ENCODE peak calls at places on chromosomes 3 and 15, in four cellular contexts. S is H9, R is left ventricle myocardium inferior, D is mesenchymal stem cell. Y is an unnamed sample.
A peak's percentile ranks its signal among the peaks of the same experiment; 100 is the strongest.

GRCh38 chr15:75229191-75230015 is 27.7 kb downstream of the C15orf39 start:
- DNase-seq in R (no peak), S (no peak), D (peak; percentile 38), Y (no peak)

GRCh38 chr3:192354687-192355086 is 372.7 kb downstream of the FGF12 start:
- DNase-seq in R (no peak), S (no peak), D (no peak), Y (no peak)

GRCh38 chr3:170632780-170633179 is 46.9 kb upstream of the SLC7A14 start:
- DNase-seq in S (no peak), R (no peak), D (no peak), Y (no peak)

GRCh38 chr15:56871180-56871579 is 47.3 kb upstream of the TCF12 start:
- DNase-seq in S (no peak), D (peak; percentile 78), R (no peak), Y (peak; percentile 18)

GRCh38 chr15:89374116-89375004 is 39.7 kb upstream of the POLG start:
- DNase-seq in S (no peak), R (no peak), D (no peak), Y (peak; percentile 51)

GRCh38 chr3:152296990-152297389 is 28.3 kb downstream of the MBNL1 start:
- DNase-seq in R (no peak), S (no peak), D (no peak), Y (no peak)

GRCh38 chr3:161576733-161577510 is 80.3 kb downstream of the OTOL1 start:
- DNase-seq in R (no peak), D (no peak), S (no peak), Y (no peak)

GRCh38 chr3:138933981-138934691 is 12.8 kb downstream of the FOXL2 start:
- DNase-seq in S (no peak), R (no peak), D (no peak), Y (no peak)

GRCh38 chr15:66864086-66864830 is 162.2 kb downstream of the SMAD6 start:
- DNase-seq in R (no peak), S (peak; percentile 24), D (no peak), Y (no peak)

GRCh38 chr3:50336452-50337174 is 4.0 kb downstream of the RASSF1 start:
- DNase-seq in R (no peak), S (no peak), D (no peak), Y (peak; percentile 41)

GRCh38 chr3:73547427-73548036 is 77.2 kb downstream of the PDZRN3 start:
- DNase-seq in S (no peak), R (no peak), D (peak; percentile 73), Y (peak; percentile 29)

GRCh38 chr15:36004891-36005508 is 459.0 kb upstream of the DPH6 start:
- DNase-seq in D (no peak), R (no peak), S (no peak), Y (no peak)

GRCh38 chr15:101062471-101063171 is 143.5 kb downstream of the LRRK1 start:
- DNase-seq in R (no peak), D (no peak), S (peak; percentile 82), Y (peak; percentile 54)

GRCh38 chr15:83318861-83319415 is 34.5 kb upstream of the BNC1 start:
- DNase-seq in D (no peak), R (no peak), S (no peak), Y (no peak)

GRCh38 chr15:101198820-101199219 is 53.0 kb downstream of the CHSY1 start:
- DNase-seq in D (peak; percentile 62), R (no peak), S (no peak), Y (peak; percentile 24)

GRCh38 chr3:55622116-55622515 is 135.0 kb upstream of the WNT5A start:
- DNase-seq in R (no peak), D (peak; percentile 73), S (no peak), Y (no peak)

GRCh38 chr3:64225695-64226499 is 631 bp upstream of the PRICKLE2 start:
- DNase-seq in R (no peak), S (no peak), D (peak; percentile 59), Y (peak; percentile 44)

GRCh38 chr3:197417451-197417850 is 119.0 kb upstream of the DLG1 start:
- DNase-seq in S (no peak), R (no peak), D (peak; percentile 38), Y (no peak)

GRCh38 chr15:60899322-60899966 is 329.7 kb downstream of the RORA start:
- DNase-seq in S (no peak), D (no peak), R (no peak), Y (no peak)

GRCh38 chr15:67359431-67360082 is 105.0 kb downstream of the IQCH start:
- DNase-seq in S (no peak), D (no peak), R (no peak), Y (no peak)

GRCh38 chr3:98733055-98733777 is 29.9 kb upstream of the ST3GAL6 start:
- DNase-seq in R (peak; percentile 39), D (peak; percentile 56), S (no peak), Y (no peak)

GRCh38 chr3:120160050-120160449 is 65.8 kb upstream of the GSK3B start:
- DNase-seq in R (peak; percentile 56), S (no peak), D (peak; percentile 95), Y (peak; percentile 30)

GRCh38 chr3:26369133-26369532 is 253.4 kb upstream of the LRRC3B start:
- DNase-seq in D (no peak), R (no peak), S (peak; percentile 73), Y (peak; percentile 49)

GRCh38 chr3:128270559-128271492 is 117.5 kb downstream of the EEFSEC start:
- DNase-seq in S (peak; percentile 60), R (no peak), D (no peak), Y (peak; percentile 76)

GRCh38 chr15:59271595-59272201 is 65.1 kb downstream of the LDHAL6B start:
- DNase-seq in R (no peak), S (no peak), D (no peak), Y (no peak)

GRCh38 chr15:66766282-66767228 is 64.5 kb downstream of the SMAD6 start:
- DNase-seq in S (no peak), D (peak; percentile 60), R (no peak), Y (no peak)

GRCh38 chr3:122247825-122248185 is 64.3 kb downstream of the CASR start:
- DNase-seq in D (no peak), S (no peak), R (no peak), Y (no peak)

GRCh38 chr3:58588030-58588614 is 10.9 kb upstream of the FAM107A start:
- DNase-seq in R (no peak), S (peak; percentile 64), D (peak; percentile 51), Y (peak; percentile 88)

GRCh38 chr3:5188419-5189405 is 1.2 kb downstream of the EDEM1 start:
- DNase-seq in R (no peak), S (peak; percentile 37), D (peak; percentile 60), Y (peak; percentile 49)

GRCh38 chr3:182800508-182800907 is 7.2 kb downstream of the ATP11B start:
- DNase-seq in R (no peak), D (no peak), S (no peak), Y (no peak)
- H3K4me1 ChIP-seq in R (peaks cover 56% of the 10 kb centered on the region), D (peaks cover 2% of the 10 kb centered on the region), S (no peaks in the 10 kb centered on the region), Y (peaks cover 8% of the 10 kb centered on the region)

DNA sequence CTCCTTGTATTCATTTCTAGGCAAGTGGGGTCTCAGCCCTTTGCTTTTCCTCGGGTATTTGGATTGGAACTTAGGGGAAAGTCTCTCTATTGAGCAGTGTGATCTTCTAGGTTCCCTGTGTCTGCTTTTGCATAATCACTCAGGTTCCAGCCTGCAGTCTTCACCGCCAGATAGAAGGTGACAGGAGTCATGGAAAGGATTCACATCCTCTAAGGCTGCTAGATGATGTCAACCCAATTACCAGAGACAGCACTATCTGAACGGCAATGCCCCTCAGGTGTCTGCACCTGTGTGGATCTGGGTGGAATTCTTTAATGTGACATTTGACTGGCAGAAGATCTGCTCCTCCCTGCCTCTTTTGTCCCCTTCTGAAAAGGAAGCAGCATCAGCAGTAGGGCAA is 177.7 kb downstream of the P3H2 start:
- DNase-seq in S (no peak), D (no peak), R (no peak), Y (no peak)
- H3K4me1 ChIP-seq in S (no peaks in the 10 kb centered on the region), D (peaks cover 7% of the 10 kb centered on the region), R (no peaks in the 10 kb centered on the region), Y (no peaks in the 10 kb centered on the region)

GRCh38 chr3:177108648-177109047 is 88.6 kb downstream of the TBL1XR1 start:
- DNase-seq in D (no peak), S (no peak), R (no peak), Y (no peak)
- H3K4me1 ChIP-seq in D (peaks cover 10% of the 10 kb centered on the region), S (peaks cover 7% of the 10 kb centered on the region), R (peaks cover 78% of the 10 kb centered on the region), Y (peaks cover 70% of the 10 kb centered on the region)

DNA sequence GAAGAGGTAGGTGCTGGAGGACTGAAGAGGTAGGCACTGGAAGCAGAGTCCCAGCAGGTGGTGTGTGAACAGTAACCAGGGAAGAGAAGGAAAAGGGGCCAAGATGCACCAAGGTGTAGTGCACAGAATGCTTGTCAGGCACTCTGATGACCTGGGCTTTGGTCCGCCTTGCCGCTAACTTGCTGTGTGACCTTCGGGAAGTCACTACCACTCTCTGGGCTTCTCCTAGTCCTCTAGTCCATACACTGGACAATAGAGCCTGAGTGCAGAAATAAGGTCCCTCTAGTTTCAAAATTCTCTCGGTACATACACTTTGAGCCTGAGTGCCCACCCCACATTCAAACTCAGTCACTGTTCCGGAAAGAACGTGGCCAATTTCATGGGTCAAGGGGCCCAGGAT is 24.1 kb downstream of the ANP32A start:
- DNase-seq in S (no peak), D (no peak), R (no peak), Y (no peak)
- H3K4me1 ChIP-seq in S (peaks cover 28% of the 10 kb centered on the region), D (peaks cover 32% of the 10 kb centered on the region), R (peaks cover 98% of the 10 kb centered on the region), Y (peaks cover 62% of the 10 kb centered on the region)

DNA sequence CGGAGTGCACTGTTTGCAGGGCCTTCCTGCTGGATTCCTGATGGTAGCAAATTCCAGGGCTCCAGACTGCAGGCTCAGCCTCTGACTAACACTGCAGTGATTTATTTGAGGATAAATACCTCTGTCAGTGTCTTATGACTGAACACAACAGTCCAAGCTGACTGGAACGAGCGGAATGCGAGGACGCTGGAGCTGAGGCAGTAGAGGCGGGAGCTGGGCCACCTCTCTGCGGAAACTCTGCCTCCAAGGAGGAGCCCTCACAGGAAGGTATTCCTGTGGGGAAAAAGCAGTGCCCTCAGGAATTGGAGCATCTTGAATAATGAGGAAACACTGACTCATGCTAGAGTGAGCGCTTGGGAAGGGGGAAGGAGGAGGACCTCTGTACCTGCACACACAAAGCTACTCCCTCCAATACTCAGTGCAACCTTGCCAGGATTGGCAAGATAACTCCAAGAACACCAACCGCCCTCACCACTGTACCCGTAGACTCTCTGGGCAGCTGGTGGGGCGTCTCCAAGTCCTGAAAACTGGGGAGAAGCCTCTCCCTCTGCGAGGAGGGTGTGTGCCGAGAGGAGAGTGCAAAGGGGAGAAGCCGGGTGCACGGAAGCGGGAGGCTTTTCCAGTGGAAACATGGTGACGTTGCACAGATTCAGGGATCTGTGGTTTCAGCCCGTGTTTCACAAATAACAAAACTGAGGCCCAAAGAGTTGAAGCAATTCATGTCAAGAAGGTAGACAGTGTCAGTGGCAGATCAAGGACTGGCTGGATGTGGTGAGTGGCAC is 43.0 kb downstream of the VGLL4 start:
- DNase-seq in R (peak; percentile 64), D (peak; percentile 99), S (peak; percentile 81), Y (peak; percentile 72)
- H3K4me1 ChIP-seq in R (peaks cover 89% of the 10 kb centered on the region), D (peaks cover 18% of the 10 kb centered on the region), S (peaks cover 13% of the 10 kb centered on the region), Y (peaks cover 47% of the 10 kb centered on the region)

DNA sequence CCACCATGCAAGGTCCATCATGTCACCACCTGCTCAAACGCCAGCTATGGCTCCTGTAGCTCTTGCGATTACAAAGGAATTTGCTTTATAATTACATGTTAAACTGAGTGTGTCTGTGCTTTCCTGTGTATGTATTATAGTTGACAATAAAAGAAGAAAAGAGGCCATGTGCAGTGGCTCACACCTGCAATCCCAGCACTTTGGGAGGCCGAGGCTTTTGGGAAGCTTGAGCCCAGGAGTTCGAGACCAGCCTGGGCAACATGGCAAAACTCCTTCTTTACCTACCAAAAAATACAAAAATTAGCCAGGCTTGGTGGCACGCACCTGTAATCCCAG is 27.0 kb downstream of the ATRIP start:
- DNase-seq in R (no peak), D (no peak), S (no peak), Y (no peak)
- H3K4me1 ChIP-seq in R (peaks cover 73% of the 10 kb centered on the region), D (peaks cover 20% of the 10 kb centered on the region), S (peaks cover 7% of the 10 kb centered on the region), Y (peaks cover 26% of the 10 kb centered on the region)

GRCh38 chr15:64010719-64011118 is 35.6 kb downstream of the DAPK2 start:
- DNase-seq in R (peak; percentile 63), S (no peak), D (peak; percentile 90), Y (no peak)
- H3K4me1 ChIP-seq in R (peaks cover 95% of the 10 kb centered on the region), S (no peaks in the 10 kb centered on the region), D (peaks cover 15% of the 10 kb centered on the region), Y (no peaks in the 10 kb centered on the region)